ENCODE peak calls at places on chromosomes 13 and 19, in nine cellular contexts. X is RWPE1; S is neural progenitor cell; F is EL; N is IMR-90; B is GM04504; R is dermis microvascular lymphatic vessel endothelial cell; D is CD8-positive, alpha-beta T cell; L is GM23338. I is an unnamed sample.

GRCh38 chr13:99215466-99215865 is 14.8 kb downstream of the UBAC2 start:
- DNase-seq in N (no peak), R (no peak), L (no peak), X (no peak), D (peak), F (no peak), S (no peak), B (no peak), I (no peak)

GRCh38 chr13:110716235-110716505 is 2.7 kb downstream of the ING1 start:
- DNase-seq in X (no peak), F (peak), B (no peak), S (peak), L (peak), D (no peak), N (no peak), R (no peak), I (no peak)

GRCh38 chr19:1042689-1043511 is 3.0 kb downstream of the ABCA7 start:
- DNase-seq in B (no peak), R (no peak), X (no peak), N (no peak), F (no peak), L (no peak), D (no peak), S (no peak), I (no peak)

GRCh38 chr19:57362997-57363705 is at the start of the genes TRAPPC2B and ZNF547:
- DNase-seq in D (peak), L (peak), R (peak), B (peak), S (peak), X (peak), N (peak), F (peak), I (peak)

GRCh38 chr13:34290661-34291060 is 472.7 kb downstream of the RFC3 start:
- DNase-seq in R (no peak), D (no peak), L (no peak), B (no peak), S (peak), X (no peak), F (no peak), N (no peak), I (no peak)

GRCh38 chr13:95301947-95302386 is 716 bp upstream of the ABCC4 start:
- DNase-seq in N (no peak), R (no peak), X (no peak), B (no peak), F (no peak), D (no peak), L (peak), S (peak), I (no peak)

GRCh38 chr13:100526299-100527030 is 62.1 kb downstream of the GGACT start:
- DNase-seq in S (peak), N (no peak), B (no peak), F (no peak), R (no peak), D (no peak), L (peak), X (no peak), I (no peak)

GRCh38 chr13:20431080-20431479 is 94.6 kb downstream of the CRYL1 start:
- DNase-seq in N (no peak), L (no peak), D (no peak), B (no peak), X (peak), R (no peak), S (no peak), F (no peak), I (no peak)

GRCh38 chr19:45423589-45424190 is at the start of gene ERCC1:
- DNase-seq in B (peak), X (peak), N (peak), F (peak), R (peak), D (no peak), S (peak), L (peak), I (peak)

GRCh38 chr13:59946924-59947323 is 216.8 kb downstream of the DIAPH3 start:
- DNase-seq in F (peak), L (no peak), X (no peak), S (no peak), N (peak), D (no peak), B (peak), R (no peak), I (no peak)

GRCh38 chr19:807627-808175 is 10.4 kb downstream of the PTBP1 start:
- DNase-seq in L (no peak), R (no peak), S (no peak), N (no peak), X (no peak), B (no peak), F (no peak), D (no peak), I (no peak)

GRCh38 chr13:87684850-87685735 is 13.9 kb downstream of the SLITRK5 start:
- DNase-seq in X (no peak), B (no peak), S (no peak), D (no peak), R (no peak), N (no peak), F (no peak), L (no peak), I (no peak)

GRCh38 chr19:29287061-29287460 is 74.1 kb upstream of the UQCRFS1 start:
- DNase-seq in B (no peak), N (no peak), R (no peak), F (no peak), D (no peak), X (no peak), L (no peak), S (no peak), I (no peak)

GRCh38 chr19:13022859-13023636 is 27.8 kb downstream of the NFIX start:
- DNase-seq in S (peak), D (no peak), X (peak), R (peak), N (peak), B (peak), F (peak), L (peak), I (peak)

GRCh38 chr13:112908342-112908741 is 60.7 kb upstream of the MCF2L start:
- DNase-seq in F (no peak), S (no peak), L (no peak), B (no peak), X (no peak), R (no peak), D (no peak), N (no peak), I (no peak)

GRCh38 chr19:14649020-14649419 is 25.6 kb downstream of the ADGRE3 start:
- DNase-seq in R (no peak), F (no peak), S (no peak), D (no peak), N (no peak), L (no peak), B (no peak), X (no peak), I (no peak)

GRCh38 chr13:110455941-110456340 is 105.6 kb downstream of the RAB20 start:
- DNase-seq in S (peak), F (peak), X (peak), R (peak), L (peak), D (peak), B (peak), N (peak), I (no peak)

GRCh38 chr13:35343417-35343816 is 133.1 kb downstream of the MAB21L1 start:
- DNase-seq in S (no peak), D (peak), F (no peak), N (no peak), L (no peak), X (no peak), B (no peak), R (no peak), I (no peak)

GRCh38 chr19:40815223-40815622 is 16.2 kb downstream of the EGLN2 start:
- DNase-seq in D (no peak), B (no peak), S (peak), L (no peak), R (no peak), N (no peak), X (no peak), F (no peak), I (no peak)

GRCh38 chr19:28063702-28064101 is 1149.2 kb downstream of the UQCRFS1 start:
- DNase-seq in N (no peak), R (no peak), S (no peak), F (no peak), B (no peak), L (no peak), X (no peak), D (no peak), I (no peak)

GRCh38 chr19:29622191-29623070 is 16.3 kb downstream of the POP4 start:
- DNase-seq in F (no peak), L (no peak), S (peak), N (no peak), X (no peak), R (no peak), B (no peak), D (peak), I (no peak)

GRCh38 chr13:25232937-25233515 is 54.3 kb downstream of the MTMR6 start:
- DNase-seq in D (no peak), X (peak), S (peak), F (peak), B (no peak), N (peak), R (peak), L (peak), I (no peak)

GRCh38 chr13:104011505-104012270 is 945.5 kb upstream of the SLC10A2 start:
- DNase-seq in F (no peak), L (peak), D (no peak), R (no peak), N (no peak), S (peak), X (no peak), B (no peak), I (no peak)

GRCh38 chr13:106534844-106535551 is 464 bp downstream of the EFNB2 start:
- DNase-seq in N (peak), X (no peak), S (no peak), R (no peak), L (peak), B (no peak), F (peak), D (peak), I (no peak)

GRCh38 chr19:43780706-43781525 is at the start of gene KCNN4:
- DNase-seq in N (peak), B (no peak), R (no peak), X (peak), L (no peak), F (peak), D (peak), S (no peak), I (no peak)

GRCh38 chr13:98239156-98240076 is 62.3 kb upstream of the RNF113B start:
- DNase-seq in N (no peak), R (no peak), X (no peak), S (no peak), D (no peak), B (no peak), L (peak), F (no peak), I (no peak)

GRCh38 chr13:27339299-27339698 is 68.7 kb downstream of the RASL11A start:
- DNase-seq in X (peak), D (peak), L (peak), B (no peak), F (peak), N (peak), R (peak), S (peak), I (no peak)

GRCh38 chr13:65917731-65918130 is 1312.4 kb downstream of the PCDH9 start:
- DNase-seq in B (no peak), N (no peak), L (no peak), R (no peak), F (no peak), D (no peak), S (no peak), X (no peak), I (no peak)

GRCh38 chr19:16361926-16362325 is 37.3 kb downstream of the KLF2 start:
- DNase-seq in R (no peak), B (no peak), N (no peak), X (no peak), L (no peak), D (no peak), S (no peak), F (no peak), I (no peak)

GRCh38 chr13:39401091-39401647 is 201.8 kb downstream of the LHFPL6 start:
- DNase-seq in R (no peak), N (no peak), B (no peak), S (no peak), L (no peak), D (no peak), F (no peak), X (no peak), I (no peak)

GRCh38 chr19:41529484-41530183 is 46.3 kb upstream of the CEACAM21 start:
- DNase-seq in R (no peak), S (no peak), D (no peak), X (no peak), L (no peak), B (no peak), F (no peak), N (no peak), I (no peak)

GRCh38 chr19:49356382-49356781 is 5.8 kb downstream of the TEAD2 start:
- DNase-seq in F (no peak), X (no peak), L (no peak), N (no peak), R (no peak), D (no peak), B (no peak), S (no peak), I (no peak)

GRCh38 chr19:45615795-45616708 is 14.0 kb upstream of the GPR4 start:
- DNase-seq in N (peak), F (peak), B (peak), L (peak), X (peak), D (peak), R (peak), S (peak), I (no peak)

GRCh38 chr13:43071824-43072223 is 48.4 kb downstream of the DNAJC15 start:
- DNase-seq in X (no peak), F (no peak), D (no peak), L (peak), N (no peak), B (no peak), S (peak), R (no peak), I (no peak)

GRCh38 chr19:19459099-19459498 is 53.6 kb downstream of the GATAD2A start:
- DNase-seq in F (peak), N (peak), X (no peak), D (no peak), B (no peak), S (no peak), L (no peak), R (no peak), I (no peak)

GRCh38 chr13:49308977-49309408 is 61.3 kb downstream of the CDADC1 start:
- DNase-seq in N (peak), F (no peak), S (no peak), B (no peak), D (no peak), R (no peak), X (no peak), L (no peak), I (no peak)

I was measured in amniotic stem cell.